ENCODE peak calls at places on chromosomes 13 and 19, in four cellular contexts. W is GM12878, C is HepG2, R is K562. L is an unnamed sample.

GRCh38 chr19:33171916-33172359 is 22.2 kb upstream of the LRP3 start:
- DNase-seq in C (no peak), W (no peak), R (no peak), L (no peak)

GRCh38 chr13:67052550-67053237 is 177.4 kb downstream of the PCDH9 start:
- DNase-seq in C (no peak), R (no peak), W (no peak), L (no peak)

GRCh38 chr19:6318772-6319171 is 14.6 kb downstream of the ACER1 start:
- DNase-seq in R (no peak), C (no peak), W (no peak), L (no peak)

GRCh38 chr19:46958542-46958941 is 61.1 kb upstream of the NPAS1 start:
- DNase-seq in R (no peak), W (no peak), C (peak), L (no peak)

GRCh38 chr19:46697142-46697960 is 19.6 kb downstream of the PRKD2 start:
- DNase-seq in C (no peak), W (no peak), R (peak), L (peak)

GRCh38 chr19:47713046-47714021 is at the start of gene EHD2:
- DNase-seq in C (no peak), W (no peak), R (peak), L (no peak)

GRCh38 chr13:32134991-32135390 is 103.4 kb downstream of the FRY start:
- DNase-seq in R (no peak), C (no peak), W (no peak), L (no peak)

GRCh38 chr13:23637813-23638212 is 67.6 kb downstream of the TNFRSF19 start:
- DNase-seq in R (no peak), W (no peak), C (no peak), L (no peak)

GRCh38 chr19:34118879-34119748 is 53.2 kb upstream of the LSM14A start:
- DNase-seq in C (no peak), W (no peak), R (no peak), L (no peak)

GRCh38 chr13:99015606-99016520 is 38.0 kb upstream of the DOCK9 start:
- DNase-seq in R (no peak), C (no peak), W (no peak), L (no peak)

GRCh38 chr13:83929147-83929546 is 46.9 kb upstream of the SLITRK1 start:
- DNase-seq in C (no peak), W (no peak), R (no peak), L (no peak)

GRCh38 chr13:49587311-49587847 is 2.0 kb upstream of the RCBTB1 start:
- DNase-seq in C (peak), R (no peak), W (no peak), L (no peak)

GRCh38 chr19:33406521-33407139 is 33.1 kb downstream of the CEBPG start:
- DNase-seq in C (peak), R (peak), W (no peak), L (peak)

GRCh38 chr19:29942404-29943261 is 594 bp downstream of the URI1 start:
- DNase-seq in W (no peak), C (peak), R (no peak), L (no peak)

GRCh38 chr13:73715114-73715909 is 418.9 kb downstream of the KLF12 start:
- DNase-seq in R (no peak), C (no peak), W (peak), L (no peak)
- TF ChIP-seq SP1 in R (no peak), C (no peak), W (no peak), L (no peak)

GRCh38 chr19:7476241-7476640 is 12.6 kb downstream of the PEX11G start:
- DNase-seq in R (no peak), C (no peak), W (no peak), L (no peak)

GRCh38 chr19:7478173-7478842 is 10.5 kb downstream of the PEX11G start:
- DNase-seq in W (no peak), R (no peak), C (no peak), L (no peak)

GRCh38 chr19:7475665-7476064 is 13.2 kb downstream of the PEX11G start:
- DNase-seq in C (no peak), R (no peak), W (no peak), L (no peak)

GRCh38 chr19:7477758-7478157 is 11.1 kb downstream of the PEX11G start:
- DNase-seq in W (no peak), R (no peak), C (no peak), L (no peak)

DNA sequence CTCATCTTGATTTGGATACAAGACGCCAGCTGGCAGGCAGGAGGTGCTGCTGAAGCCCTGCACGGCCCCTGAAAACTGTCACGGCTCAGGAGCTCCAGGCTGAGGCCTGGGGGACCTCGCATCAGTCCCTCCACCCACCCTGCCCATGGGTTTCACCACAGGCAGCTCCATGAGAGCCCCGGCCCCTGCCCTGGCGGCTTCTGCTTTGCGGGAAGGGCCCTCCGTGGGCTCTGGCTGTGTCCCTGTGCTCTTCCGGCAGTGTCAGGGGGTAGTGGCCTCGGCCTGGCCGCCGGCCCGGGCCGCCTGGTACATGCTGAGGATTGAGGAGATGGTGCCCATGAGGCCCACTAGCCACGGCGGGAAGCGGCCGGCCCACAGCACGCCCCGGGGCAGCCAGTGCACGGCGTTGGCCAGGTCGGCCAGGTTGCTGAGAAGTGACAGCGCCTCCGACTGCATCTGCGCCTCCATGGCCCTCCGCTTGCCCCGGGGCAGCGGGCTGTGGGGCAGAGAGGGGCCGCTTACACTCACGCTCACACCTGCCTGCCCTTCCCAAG is 11.8 kb downstream of the PEX11G start:
- DNase-seq in C (no peak), R (no peak), W (no peak), L (no peak)
- TF ChIP-seq ZBTB33 in C (no peak), R (no peak), W (no peak), L (no peak)

GRCh38 chr19:10293637-10294367 is 4.0 kb downstream of the ICAM5 start:
- DNase-seq in W (no peak), R (no peak), C (no peak), L (no peak)

GRCh38 chr19:10292789-10293636 is 3.3 kb downstream of the ICAM5 start:
- DNase-seq in W (no peak), R (peak), C (no peak), L (no peak)

GRCh38 chr19:10295305-10295846 is 5.6 kb downstream of the ICAM5 start:
- DNase-seq in R (peak), W (no peak), C (no peak), L (no peak)

GRCh38 chr19:10295847-10296591 is 6.3 kb downstream of the ICAM5 start:
- DNase-seq in W (no peak), R (no peak), C (no peak), L (no peak)

DNA sequence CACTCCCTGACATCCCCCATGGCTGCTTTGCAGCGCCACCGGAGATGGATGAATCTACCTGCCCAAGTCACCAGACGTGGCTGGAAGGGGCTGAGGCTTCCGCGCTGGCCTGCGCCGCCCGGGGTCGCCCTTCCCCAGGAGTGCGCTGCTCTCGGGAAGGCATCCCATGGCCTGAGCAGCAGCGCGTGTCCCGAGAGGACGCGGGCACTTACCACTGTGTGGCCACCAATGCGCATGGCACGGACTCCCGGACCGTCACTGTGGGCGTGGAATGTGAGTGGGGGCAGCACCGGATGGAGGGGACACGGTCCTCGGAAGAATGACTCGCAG is 4.6 kb downstream of the ICAM5 start:
- DNase-seq in C (no peak), R (no peak), W (no peak), L (no peak)
- TF ChIP-seq ATF3 in C (no peak), R (no peak), W (no peak), L (no peak)

GRCh38 chr13:47294691-47295090 is 397.8 kb upstream of the HTR2A start:
- DNase-seq in W (no peak), R (no peak), C (no peak), L (no peak)
- TF ChIP-seq SP1 in W (no peak), R (no peak), C (no peak), L (no peak)

GRCh38 chr13:113849546-113849945 is 14.3 kb downstream of the GAS6 start:
- DNase-seq in W (no peak), C (no peak), R (no peak), L (no peak)
- TF ChIP-seq ZBTB33 in W (no peak), C (no peak), R (no peak), L (no peak)

DNA sequence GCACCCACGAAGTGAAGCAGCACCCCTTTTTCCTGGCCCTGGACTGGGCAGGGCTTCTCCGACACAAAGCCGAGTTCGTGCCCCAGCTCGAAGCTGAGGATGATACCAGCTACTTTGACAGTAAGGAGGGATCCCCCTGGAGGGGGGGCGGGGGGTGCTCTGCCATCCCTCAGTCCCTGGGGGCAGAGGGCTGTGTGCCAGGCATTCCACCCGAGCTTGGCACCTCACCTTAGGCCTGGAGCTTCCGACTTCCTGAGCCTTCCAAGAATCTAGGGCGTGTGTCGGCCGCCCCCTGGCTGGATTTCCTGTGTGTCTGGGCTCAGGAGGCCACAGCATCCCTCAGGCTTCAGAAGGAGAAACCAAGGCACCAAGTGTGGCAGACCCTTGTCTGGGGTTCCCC is 15.7 kb upstream of the PIK3R2 start:
- DNase-seq in R (no peak), C (no peak), W (no peak), L (no peak)
- TF ChIP-seq ATF3 in R (no peak), C (no peak), W (no peak), L (no peak)

DNA sequence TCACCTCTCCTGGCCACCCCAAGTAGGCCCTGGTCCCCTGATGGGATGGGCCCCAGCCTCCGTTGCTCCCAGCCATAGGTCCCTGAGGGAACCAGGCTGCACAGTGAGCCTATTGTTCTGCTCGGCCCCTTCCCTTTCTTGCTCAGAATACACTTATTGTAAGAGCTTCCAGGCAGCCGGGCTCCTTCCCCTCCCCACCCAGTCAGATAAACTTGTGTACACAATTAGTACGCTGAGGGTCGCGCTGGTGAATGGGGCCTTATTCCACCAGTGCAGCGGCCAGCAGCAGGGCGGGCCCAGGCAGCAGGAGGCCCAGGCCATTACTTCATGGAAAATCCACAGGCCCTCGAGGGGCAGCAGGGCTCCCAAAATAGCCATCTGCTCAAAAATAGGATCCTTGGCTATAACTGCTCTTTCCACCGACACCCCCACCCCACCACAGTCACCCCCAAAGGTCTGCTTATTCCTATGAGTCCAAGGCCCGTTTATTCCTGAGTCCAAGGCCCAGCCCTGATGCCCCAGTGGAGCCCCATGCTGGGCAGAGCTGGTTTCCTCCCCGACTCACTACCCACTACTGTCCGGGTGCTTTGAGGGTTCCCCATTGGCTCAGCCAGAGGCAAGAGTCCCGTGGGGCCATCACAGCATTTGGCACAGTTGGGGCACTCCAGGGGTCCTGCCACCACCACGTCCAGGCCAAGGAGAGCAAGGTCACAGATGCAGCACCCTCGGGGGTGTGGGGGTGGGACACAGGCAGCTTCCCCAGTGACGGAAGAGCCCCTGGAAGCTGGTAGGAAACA is 22.1 kb downstream of the CAPN12 start:
- DNase-seq in C (peak), R (no peak), W (no peak), L (no peak)
- TF ChIP-seq SP1 in C (no peak), R (no peak), W (no peak), L (no peak)

GRCh38 chr19:44604241-44604640 is 9.1 kb upstream of the IGSF23 start:
- DNase-seq in R (no peak), W (no peak), C (no peak), L (no peak)
- TF ChIP-seq ZBTB33 in R (no peak), W (no peak), C (no peak), L (no peak)

GRCh38 chr13:75299913-75300862 is 181.8 kb downstream of the TBC1D4 start:
- DNase-seq in R (no peak), W (peak), C (no peak), L (no peak)
- TF ChIP-seq ATF3 in R (no peak), W (no peak), C (no peak), L (no peak)

L was measured in HCT116.